ENCODE peak calls at places on chromosomes 13 and 19, in five cellular contexts. F is neuronal stem cell, A is H9, T is H1, Y is trophoblast cell. S is an unnamed sample.

GRCh38 chr19:3175761-3176714 is 2.5 kb upstream of the S1PR4 start:
- DNase-seq in A (no peak), Y (peak), F (no peak), T (no peak), S (peak)

GRCh38 chr13:24264976-24265375 is 44.4 kb upstream of the C1QTNF9 start:
- DNase-seq in T (no peak), F (no peak), Y (no peak), A (no peak), S (no peak)

GRCh38 chr19:43780706-43781525 is at the start of gene KCNN4:
- DNase-seq in T (no peak), Y (no peak), F (no peak), A (no peak), S (peak)

GRCh38 chr19:53865523-53865917 is 2.2 kb upstream of the MYADM start:
- DNase-seq in A (no peak), T (no peak), F (no peak), Y (no peak), S (peak)

GRCh38 chr19:30046522-30046921 is 104.5 kb downstream of the URI1 start:
- DNase-seq in A (no peak), Y (no peak), T (no peak), F (no peak), S (no peak)

GRCh38 chr19:50199254-50199545 is 4.2 kb upstream of the MYH14 start:
- DNase-seq in A (no peak), Y (no peak), F (no peak), T (no peak), S (no peak)

GRCh38 chr13:61531383-61532065 is 115.9 kb upstream of the PCDH20 start:
- DNase-seq in F (no peak), T (no peak), Y (peak), A (no peak), S (no peak)

GRCh38 chr19:47111081-47111589 is 2.4 kb downstream of the ZC3H4 start:
- DNase-seq in T (no peak), F (no peak), Y (no peak), A (no peak), S (no peak)

GRCh38 chr13:46288570-46289259 is 77.0 kb downstream of the LRRC63 start:
- DNase-seq in Y (no peak), F (peak), T (no peak), A (no peak), S (peak)

GRCh38 chr13:42396501-42396900 is 124.5 kb downstream of the AKAP11 start:
- DNase-seq in A (no peak), F (no peak), T (no peak), Y (no peak), S (no peak)

GRCh38 chr13:109684084-109684835 is 102.1 kb downstream of the IRS2 start:
- DNase-seq in Y (no peak), F (no peak), T (no peak), A (no peak), S (no peak)

GRCh38 chr13:96947343-96947910 is 46.8 kb downstream of the OXGR1 start:
- DNase-seq in T (no peak), F (no peak), Y (peak), A (no peak), S (no peak)

GRCh38 chr19:54369082-54369691 is 4.5 kb upstream of the LAIR1 start:
- DNase-seq in T (no peak), A (no peak), F (no peak), Y (no peak), S (no peak)

GRCh38 chr19:54430306-54431254 is 15.3 kb downstream of the TTYH1 start:
- DNase-seq in T (peak), F (no peak), Y (no peak), A (peak), S (peak)

GRCh38 chr19:33212773-33213172 is 12.9 kb downstream of the SLC7A10 start:
- DNase-seq in Y (no peak), F (no peak), A (no peak), T (no peak), S (no peak)

GRCh38 chr13:80010846-80011245 is 330.1 kb downstream of the SPRY2 start:
- DNase-seq in T (no peak), F (no peak), Y (no peak), A (no peak), S (no peak)

GRCh38 chr19:18438331-18439024 is 545 bp upstream of the ISYNA1 start:
- DNase-seq in Y (peak), F (no peak), T (peak), A (peak), S (peak)

GRCh38 chr19:40225440-40226305 is 816 bp downstream of the CCNP start:
- DNase-seq in A (no peak), Y (no peak), T (no peak), F (no peak), S (no peak)

GRCh38 chr19:37472165-37472564 is 3.0 kb downstream of the ZNF570 start:
- DNase-seq in A (no peak), F (no peak), Y (no peak), T (no peak), S (no peak)

GRCh38 chr19:56191115-56191514 is 6.5 kb downstream of the ZSCAN5B start:
- DNase-seq in Y (no peak), F (no peak), T (peak), A (no peak), S (no peak)

GRCh38 chr19:18513868-18514267 is 8.0 kb downstream of the ELL start:
- DNase-seq in T (no peak), Y (no peak), A (no peak), F (no peak), S (no peak)

GRCh38 chr19:49223472-49223871 is 65.9 kb downstream of the TRPM4 start:
- DNase-seq in F (no peak), T (no peak), Y (no peak), A (no peak), S (no peak)

GRCh38 chr13:26420282-26420960 is 137.1 kb upstream of the WASF3 start:
- DNase-seq in F (no peak), Y (no peak), T (no peak), A (no peak), S (no peak)

GRCh38 chr13:113857531-113858195 is 6.2 kb downstream of the GAS6 start:
- DNase-seq in F (no peak), T (peak), A (peak), Y (no peak), S (no peak)

GRCh38 chr13:71758823-71759222 is 108.2 kb downstream of the DACH1 start:
- DNase-seq in A (no peak), Y (no peak), F (peak), T (no peak), S (peak)

GRCh38 chr13:69566104-69566716 is 541.4 kb upstream of the ATXN8OS start:
- DNase-seq in Y (no peak), T (no peak), A (no peak), F (no peak), S (no peak)

GRCh38 chr19:17725422-17726078 is 6.3 kb downstream of the MAP1S start:
- DNase-seq in T (peak), F (no peak), A (peak), Y (no peak), S (no peak)

GRCh38 chr13:98372886-98373285 is 195.8 kb upstream of the RNF113B start:
- DNase-seq in F (no peak), Y (no peak), T (no peak), A (no peak), S (peak)

GRCh38 chr19:55384576-55385235 is 614 bp upstream of the TMEM238 start:
- DNase-seq in A (no peak), T (peak), F (no peak), Y (no peak), S (no peak)

GRCh38 chr13:107713314-107713713 is 502.0 kb downstream of the LIG4 start:
- DNase-seq in F (no peak), Y (no peak), T (no peak), A (no peak), S (no peak)

GRCh38 chr13:36166051-36166450 is 34.9 kb upstream of the DCLK1 start:
- DNase-seq in Y (no peak), F (no peak), A (no peak), T (no peak), S (no peak)

GRCh38 chr19:40154121-40154680 is 37.0 kb upstream of the MAP3K10 start:
- DNase-seq in T (no peak), A (no peak), F (no peak), Y (peak), S (no peak)

GRCh38 chr19:49193822-49194394 is 36.3 kb downstream of the TRPM4 start:
- DNase-seq in A (no peak), Y (no peak), F (no peak), T (no peak), S (no peak)

GRCh38 chr13:44365008-44365407 is 8.6 kb upstream of the SERP2 start:
- DNase-seq in A (no peak), Y (no peak), F (no peak), T (no peak), S (peak)

GRCh38 chr13:60392136-60392535 is 4.9 kb upstream of the TDRD3 start:
- DNase-seq in A (no peak), F (no peak), T (no peak), Y (no peak), S (no peak)

GRCh38 chr19:17767559-17767958 is 16.3 kb downstream of the FCHO1 start:
- DNase-seq in Y (no peak), F (no peak), T (no peak), A (no peak), S (no peak)

GRCh38 chr19:52189745-52190678 is at the start of gene PPP2R1A:
- DNase-seq in A (peak), Y (peak), T (peak), F (peak), S (peak)
- H2BK120ac ChIP-seq in A (no peak), Y (peak), T (no peak), F (peak), S (peak)

DNA sequence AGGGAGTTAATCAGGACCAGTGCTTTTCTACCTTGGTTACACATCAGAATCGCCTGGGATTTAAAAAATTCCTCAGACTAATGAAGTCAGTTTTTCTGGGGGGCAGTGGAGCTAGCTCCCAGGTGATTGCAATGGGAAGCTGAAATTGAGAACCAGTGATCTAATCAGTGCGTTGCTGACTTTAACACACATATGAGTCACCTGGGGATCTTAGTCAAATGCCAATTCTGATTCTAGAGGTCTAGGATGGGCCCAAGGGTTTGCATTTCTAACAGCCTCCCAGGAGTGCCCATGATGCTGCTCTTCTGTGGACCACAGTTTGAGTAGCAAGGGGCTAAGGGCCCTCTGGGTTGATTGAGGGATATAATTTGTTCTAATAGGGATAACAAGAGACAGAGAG is 54.5 kb downstream of the KL start:
- DNase-seq in Y (no peak), F (no peak), T (no peak), A (no peak), S (no peak)
- H2BK12ac ChIP-seq in Y (no peak), F (no peak), T (no peak), A (no peak), S (no peak)

GRCh38 chr13:49302222-49302621 is 54.5 kb downstream of the CDADC1 start:
- DNase-seq in F (no peak), Y (no peak), A (no peak), T (no peak), S (no peak)
- H4K8ac ChIP-seq in F (no peak), Y (no peak), A (no peak), T (no peak), S (no peak)

DNA sequence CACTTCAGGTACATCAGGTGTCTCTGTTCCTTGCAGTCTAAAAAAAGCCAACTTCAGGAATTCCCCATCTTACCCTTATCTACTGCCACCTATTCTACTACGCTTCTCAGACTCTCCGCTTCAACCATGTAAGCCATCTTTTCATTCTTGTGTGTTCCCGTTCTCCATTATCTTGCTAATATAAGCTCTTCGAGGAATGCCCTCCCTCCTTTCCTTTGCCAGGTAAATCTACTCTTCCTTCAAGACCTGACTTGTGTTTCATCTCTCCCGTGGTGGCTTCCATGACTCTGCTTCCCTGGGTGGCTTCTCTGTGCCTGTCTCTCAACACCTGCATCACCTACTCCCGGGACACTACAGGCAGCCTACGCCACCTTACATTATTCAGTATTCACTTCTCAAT is 42.3 kb upstream of the MEDAG start:
- DNase-seq in F (no peak), T (no peak), Y (no peak), A (peak), S (no peak)
- H2BK120ac ChIP-seq in F (no peak), T (no peak), Y (peak), A (no peak), S (peak)

GRCh38 chr13:94033830-94034642 is 445.4 kb downstream of the DCT start:
- DNase-seq in A (no peak), Y (no peak), T (no peak), F (no peak), S (no peak)
- H2BK12ac ChIP-seq in A (no peak), Y (no peak), T (no peak), F (no peak), S (no peak)

GRCh38 chr13:100434010-100434763 is 154.4 kb downstream of the GGACT start:
- DNase-seq in A (no peak), Y (no peak), F (no peak), T (no peak), S (peak)
- H4K8ac ChIP-seq in A (no peak), Y (no peak), F (no peak), T (no peak), S (peak)

DNA sequence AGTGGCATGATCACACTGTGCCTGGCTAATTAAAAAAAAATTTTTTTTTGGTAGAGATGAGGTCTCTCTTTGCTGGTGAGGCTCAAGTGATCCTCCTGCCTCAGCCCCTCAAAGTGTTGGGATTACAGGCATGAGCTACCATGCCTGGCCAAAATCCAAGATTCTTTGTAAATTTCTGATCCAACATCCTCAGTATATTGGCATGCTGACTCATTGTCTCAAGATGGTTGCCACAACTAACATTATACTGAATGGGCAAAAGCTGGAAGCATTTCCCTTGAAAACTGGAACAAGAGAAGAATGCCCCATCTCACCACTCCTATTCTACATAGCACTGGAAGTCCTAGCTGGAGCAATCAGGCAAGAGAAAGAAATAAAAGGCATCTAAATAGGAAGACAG is 100.0 kb downstream of the KLF5 start:
- DNase-seq in F (no peak), Y (no peak), A (no peak), T (no peak), S (peak)
- H2BK120ac ChIP-seq in F (no peak), Y (no peak), A (no peak), T (no peak), S (no peak)

GRCh38 chr13:112174476-112175110 is 107.6 kb downstream of the SOX1 start:
- DNase-seq in Y (no peak), A (no peak), F (no peak), T (no peak), S (no peak)
- H2BK12ac ChIP-seq in Y (no peak), A (no peak), F (peak), T (no peak), S (no peak)

GRCh38 chr13:75635621-75636338 is at the start of gene LMO7:
- DNase-seq in A (peak), F (peak), Y (peak), T (peak), S (peak)
- H4K8ac ChIP-seq in A (no peak), F (peak), Y (peak), T (peak), S (peak)